ENCODE peak calls at places on chromosomes 4 and X, in ten cellular contexts. F is mesendoderm; W is uterus; S is CD4-positive, CD25-positive, alpha-beta regulatory T cell; P is naive thymus-derived CD4-positive, alpha-beta T cell; C is transverse colon; H is tibial nerve; G is gastrocnemius medialis; Y is left ventricle myocardium inferior; R is kidney. L is an unnamed sample.

GRCh38 chr4:28822163-28822562 is 1898.0 kb upstream of the PCDH7 start:
- DNase-seq in F (peak; percentile 67), W (no peak), S (no peak), P (no peak), C (no peak), H (no peak), G (no peak), Y (no peak), R (no peak), L (no peak)

GRCh38 chrX:53831662-53832635 is 145.4 kb upstream of the HUWE1 start:
- DNase-seq in F (peak; percentile 69), W (no peak), S (peak; percentile 60), P (peak; percentile 16), C (peak; percentile 33), H (no peak), G (no peak), Y (no peak), R (no peak), L (no peak)

GRCh38 chr4:25810815-25811690 is 51.7 kb downstream of the SEL1L3 start:
- DNase-seq in F (no peak), W (no peak), S (no peak), P (no peak), C (no peak), H (no peak), G (no peak), Y (no peak), R (no peak), L (no peak)

GRCh38 chrX:41688835-41689234 is at the start of gene GPR34:
- DNase-seq in F (no peak), W (no peak), S (peak; percentile 38), P (no peak), C (no peak), H (no peak), G (no peak), Y (no peak), R (no peak), L (no peak)

GRCh38 chrX:136162827-136163427 is 15.6 kb downstream of the FHL1 start:
- DNase-seq in F (peak; percentile 79), W (peak; percentile 57), S (peak; percentile 45), P (no peak), C (peak; percentile 66), H (no peak), G (peak; percentile 51), Y (peak; percentile 54), R (no peak), L (no peak)

GRCh38 chrX:41391606-41392005 is 55.5 kb upstream of the NYX start:
- DNase-seq in F (no peak), W (no peak), S (no peak), P (no peak), C (peak; percentile 76), H (no peak), G (no peak), Y (no peak), R (no peak), L (no peak)

GRCh38 chrX:154097003-154097596 is 417 bp downstream of the MECP2 start:
- DNase-seq in F (peak; percentile 70), W (peak; percentile 76), S (peak; percentile 54), P (peak; percentile 61), C (peak; percentile 69), H (peak; percentile 33), G (peak; percentile 68), Y (peak; percentile 72), R (peak; percentile 90), L (peak; percentile 86)

GRCh38 chrX:38080808-38081207 is 74.5 kb downstream of the SYTL5 start:
- DNase-seq in F (no peak), W (no peak), S (no peak), P (no peak), C (no peak), H (no peak), G (no peak), Y (no peak), R (no peak), L (no peak)

GRCh38 chr4:123891901-123892300 is 495.3 kb downstream of the SPRY1 start:
- DNase-seq in F (no peak), W (no peak), S (no peak), P (no peak), C (no peak), H (no peak), G (no peak), Y (no peak), R (no peak), L (no peak)

GRCh38 chr4:123893746-123894095 is 497.1 kb downstream of the SPRY1 start:
- DNase-seq in F (no peak), W (no peak), S (no peak), P (no peak), C (no peak), H (no peak), G (no peak), Y (no peak), R (no peak), L (no peak)

GRCh38 chr4:123892997-123893745 is 496.6 kb downstream of the SPRY1 start:
- DNase-seq in F (peak; percentile 2), W (no peak), S (no peak), P (no peak), C (no peak), H (no peak), G (peak; percentile 16), Y (peak; percentile 20), R (no peak), L (no peak)

GRCh38 chr4:123890889-123891288 is 494.3 kb downstream of the SPRY1 start:
- DNase-seq in F (no peak), W (no peak), S (no peak), P (no peak), C (no peak), H (no peak), G (no peak), Y (no peak), R (no peak), L (no peak)

GRCh38 chr4:123892368-123892961 is 495.9 kb downstream of the SPRY1 start:
- DNase-seq in F (no peak), W (no peak), S (no peak), P (no peak), C (no peak), H (no peak), G (no peak), Y (no peak), R (no peak), L (no peak)
- H3K27ac ChIP-seq in F (no peak overlapping the region), W (peak overlapping the region; percentile 43), S (no peak overlapping the region), P (no peak overlapping the region), C (no peak overlapping the region), H (no peak overlapping the region), G (peak overlapping the region; percentile 65), Y (peak overlapping the region; percentile 87), R (no peak overlapping the region), L (no peak overlapping the region)

GRCh38 chrX:2370436-2370835 is 130.3 kb downstream of the DHRSX start:
- DNase-seq in F (peak; percentile 69), W (no peak), S (no peak), P (no peak), C (no peak), H (no peak), G (no peak), Y (no peak), R (no peak), L (no peak)

GRCh38 chrX:2374086-2374485 is 126.7 kb downstream of the DHRSX start:
- DNase-seq in F (no peak), W (no peak), S (no peak), P (no peak), C (no peak), H (no peak), G (no peak), Y (no peak), R (no peak), L (no peak)

GRCh38 chrX:2376166-2376565 is 124.6 kb downstream of the DHRSX start:
- DNase-seq in F (no peak), W (no peak), S (peak; percentile 37), P (no peak), C (no peak), H (no peak), G (no peak), Y (no peak), R (no peak), L (no peak)

GRCh38 chrX:2371026-2371778 is 129.6 kb downstream of the DHRSX start:
- DNase-seq in F (peak; percentile 74), W (no peak), S (no peak), P (no peak), C (no peak), H (no peak), G (no peak), Y (no peak), R (no peak), L (no peak)

DNA sequence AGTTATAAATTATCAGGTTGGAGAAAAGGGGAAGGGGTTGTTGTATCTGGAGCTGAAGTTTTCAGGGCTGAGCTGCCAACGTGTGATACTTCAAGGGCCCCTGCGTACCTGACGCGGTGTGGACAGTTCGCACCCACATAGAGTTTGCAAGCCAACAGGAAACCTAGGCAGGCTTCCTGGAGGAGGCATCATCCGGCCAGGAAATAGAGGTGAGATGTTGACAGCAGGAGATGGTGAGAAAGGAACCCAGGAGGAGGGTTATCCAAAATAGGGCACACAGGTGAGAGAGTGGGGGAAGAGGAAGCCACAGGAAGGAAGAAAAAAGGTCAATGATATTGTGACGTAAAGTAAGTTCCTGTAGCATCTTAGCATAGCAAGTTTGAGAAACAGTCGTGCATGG is 127.2 kb downstream of the DHRSX start:
- DNase-seq in F (no peak), W (no peak), S (peak; percentile 55), P (no peak), C (no peak), H (no peak), G (no peak), Y (no peak), R (no peak), L (no peak)
- H3K36me3 ChIP-seq in F (no peaks in the 10 kb centered on the region), W (no peaks in the 10 kb centered on the region), S (no peaks in the 10 kb centered on the region), P (no peaks in the 10 kb centered on the region), C (no peaks in the 10 kb centered on the region), H (no peaks in the 10 kb centered on the region), G (no peaks in the 10 kb centered on the region), Y (peaks cover 14% of the 10 kb centered on the region), R (no peaks in the 10 kb centered on the region), L (peaks cover 11% of the 10 kb centered on the region)

GRCh38 chrX:39739585-39739984 is 358.2 kb downstream of the BCOR start:
- DNase-seq in F (no peak), W (no peak), S (no peak), P (no peak), C (no peak), H (no peak), G (no peak), Y (no peak), R (no peak), L (no peak)

GRCh38 chrX:39733745-39734144 is 364.0 kb downstream of the BCOR start:
- DNase-seq in F (no peak), W (no peak), S (no peak), P (no peak), C (no peak), H (no peak), G (no peak), Y (no peak), R (no peak), L (no peak)

GRCh38 chrX:39740078-39740477 is 357.7 kb downstream of the BCOR start:
- DNase-seq in F (no peak), W (no peak), S (no peak), P (no peak), C (no peak), H (no peak), G (no peak), Y (no peak), R (no peak), L (no peak)

GRCh38 chrX:39734174-39734776 is 363.5 kb downstream of the BCOR start:
- DNase-seq in F (no peak), W (no peak), S (no peak), P (no peak), C (no peak), H (no peak), G (no peak), Y (no peak), R (no peak), L (no peak)

DNA sequence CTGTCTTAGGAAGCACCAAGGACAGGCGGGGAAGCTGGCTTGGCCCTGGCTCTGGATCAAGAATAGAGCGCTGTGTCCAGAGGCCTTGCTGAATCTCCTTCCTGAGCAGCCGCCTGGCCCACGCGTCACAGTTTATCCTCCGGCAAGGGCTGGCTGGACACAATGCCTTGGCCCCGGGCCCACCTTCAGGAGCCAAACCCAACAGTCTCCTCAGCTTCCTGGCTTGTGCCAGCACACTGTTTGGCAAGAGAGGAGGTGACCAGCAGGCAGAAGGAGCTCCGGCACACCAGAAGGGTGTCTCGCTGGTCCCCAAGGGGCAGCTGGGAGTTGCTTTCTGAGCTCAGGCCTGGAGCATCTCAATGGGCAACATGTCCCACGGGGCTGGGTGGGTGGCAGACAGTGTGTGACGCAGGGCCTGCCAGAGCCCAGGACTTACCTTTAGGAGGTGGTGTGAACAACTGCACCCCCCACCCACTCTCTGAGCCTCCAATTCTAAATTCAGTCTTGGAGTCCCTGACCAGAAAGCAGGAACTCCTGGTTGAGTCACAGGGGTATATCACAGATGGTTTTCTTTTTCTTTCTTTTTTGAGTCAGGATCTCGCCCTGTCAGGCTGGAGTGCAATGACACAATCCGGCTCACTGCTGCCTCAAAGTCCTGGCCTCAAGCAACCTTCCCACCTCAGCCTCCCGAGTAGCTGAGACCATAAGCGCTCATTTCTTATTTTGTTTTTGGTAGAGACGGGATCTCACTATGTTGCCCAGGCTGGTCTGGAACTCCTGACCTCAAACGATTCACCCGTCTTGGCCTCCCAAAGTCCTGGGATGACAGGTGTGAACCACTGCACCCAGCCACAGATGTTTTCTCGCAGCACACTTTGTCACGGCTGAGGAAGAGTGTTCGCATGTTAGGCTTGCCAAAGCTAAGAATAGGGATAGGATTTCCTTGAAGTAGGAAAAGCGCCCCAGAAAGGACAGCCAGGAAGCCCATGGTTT is 361.2 kb downstream of the BCOR start:
- DNase-seq in F (no peak), W (peak; percentile 71), S (no peak), P (no peak), C (peak; percentile 53), H (peak; percentile 59), G (peak; percentile 85), Y (peak; percentile 87), R (peak; percentile 92), L (peak; percentile 83)
- H3K27ac ChIP-seq in F (no peak overlapping the region), W (no peak overlapping the region), S (no peak overlapping the region), P (no peak overlapping the region), C (peak overlapping the region; percentile 57), H (no peak overlapping the region), G (peak overlapping the region; percentile 41), Y (peak overlapping the region; percentile 59), R (no peak overlapping the region), L (no peak overlapping the region)

GRCh38 chr4:1381181-1381621 is 25.0 kb downstream of the NKX1-1 start:
- DNase-seq in F (no peak), W (no peak), S (no peak), P (no peak), C (no peak), H (no peak), G (no peak), Y (peak; percentile 5), R (peak; percentile 55), L (no peak)
- H3K36me3 ChIP-seq in F (no peaks in the 10 kb centered on the region), W (no peaks in the 10 kb centered on the region), S (peaks cover 4% of the 10 kb centered on the region), P (no peaks in the 10 kb centered on the region), C (no peaks in the 10 kb centered on the region), H (no peaks in the 10 kb centered on the region), G (no peaks in the 10 kb centered on the region), Y (peaks cover 38% of the 10 kb centered on the region), R (peaks cover 4% of the 10 kb centered on the region), L (no peaks in the 10 kb centered on the region)

L was measured in left lung.